ENCODE peak calls at places on chromosomes 1 and 21, in eight cellular contexts. P, B, O, X, D, I, T and W are unnamed samples.

GRCh38 chr21:39647476-39647875 is 34.7 kb downstream of the B3GALT5 start:
- DNase-seq in D (no peak), P (peak), I (no peak), T (no peak), O (peak), B (no peak), X (no peak), W (peak)

GRCh38 chr1:31626451-31627202 is 9.1 kb downstream of the HCRTR1 start:
- DNase-seq in X (peak), I (no peak), T (no peak), B (peak), O (no peak), P (no peak), D (no peak), W (no peak)

GRCh38 chr1:68459796-68460195 is 10.0 kb upstream of the RPE65 start:
- DNase-seq in X (peak), D (no peak), O (no peak), B (no peak), T (no peak), P (peak), I (no peak), W (no peak)

GRCh38 chr1:111503585-111504060 is at the start of the genes ADORA3 and TMIGD3:
- DNase-seq in O (no peak), B (no peak), D (no peak), I (no peak), T (no peak), X (no peak), P (no peak), W (no peak)

GRCh38 chr1:156931553-156931952 is 11.1 kb downstream of the LRRC71 start:
- DNase-seq in X (no peak), P (no peak), T (no peak), I (no peak), D (no peak), O (no peak), B (no peak), W (no peak)

GRCh38 chr1:244801246-244801645 is 34.2 kb upstream of the COX20 start:
- DNase-seq in X (peak), P (peak), B (no peak), D (no peak), T (no peak), I (peak), O (no peak), W (peak)

GRCh38 chr1:187568067-187568466 is 739.3 kb downstream of the PLA2G4A start:
- DNase-seq in T (no peak), I (no peak), P (no peak), X (no peak), D (no peak), O (no peak), B (no peak), W (no peak)

GRCh38 chr1:6087402-6087772 is 41.7 kb downstream of the KCNAB2 start:
- DNase-seq in T (no peak), I (no peak), D (no peak), O (no peak), X (no peak), P (no peak), B (no peak), W (no peak)

GRCh38 chr1:109482796-109483638 is 688 bp upstream of the ATXN7L2 start:
- DNase-seq in X (no peak), T (no peak), D (no peak), O (no peak), P (no peak), B (no peak), I (no peak), W (no peak)

GRCh38 chr1:205350626-205351235 is 6.0 kb downstream of the KLHDC8A start:
- DNase-seq in B (no peak), P (no peak), X (no peak), O (no peak), D (no peak), I (no peak), T (no peak), W (peak)

GRCh38 chr1:62247391-62248168 is 52.9 kb downstream of the L1TD1 start:
- DNase-seq in X (no peak), B (no peak), I (no peak), D (no peak), O (no peak), P (no peak), T (no peak), W (peak)

GRCh38 chr21:29115899-29116298 is 14.5 kb upstream of the MAP3K7CL start:
- DNase-seq in T (no peak), X (no peak), D (no peak), I (no peak), O (no peak), B (no peak), P (no peak), W (no peak)

GRCh38 chr21:21195417-21195816 is 197.2 kb downstream of the NCAM2 start:
- DNase-seq in T (no peak), D (no peak), B (no peak), X (no peak), P (no peak), O (no peak), I (no peak), W (no peak)

GRCh38 chr1:32893198-32894018 is 7.1 kb downstream of the HPCA start:
- DNase-seq in X (peak), B (peak), O (no peak), P (no peak), I (peak), D (no peak), T (peak), W (peak)
- TF ChIP-seq CTCF in X (peak), B (no peak), O (no peak), P (peak), I (peak), D (no peak), T (peak), W (peak)

DNA sequence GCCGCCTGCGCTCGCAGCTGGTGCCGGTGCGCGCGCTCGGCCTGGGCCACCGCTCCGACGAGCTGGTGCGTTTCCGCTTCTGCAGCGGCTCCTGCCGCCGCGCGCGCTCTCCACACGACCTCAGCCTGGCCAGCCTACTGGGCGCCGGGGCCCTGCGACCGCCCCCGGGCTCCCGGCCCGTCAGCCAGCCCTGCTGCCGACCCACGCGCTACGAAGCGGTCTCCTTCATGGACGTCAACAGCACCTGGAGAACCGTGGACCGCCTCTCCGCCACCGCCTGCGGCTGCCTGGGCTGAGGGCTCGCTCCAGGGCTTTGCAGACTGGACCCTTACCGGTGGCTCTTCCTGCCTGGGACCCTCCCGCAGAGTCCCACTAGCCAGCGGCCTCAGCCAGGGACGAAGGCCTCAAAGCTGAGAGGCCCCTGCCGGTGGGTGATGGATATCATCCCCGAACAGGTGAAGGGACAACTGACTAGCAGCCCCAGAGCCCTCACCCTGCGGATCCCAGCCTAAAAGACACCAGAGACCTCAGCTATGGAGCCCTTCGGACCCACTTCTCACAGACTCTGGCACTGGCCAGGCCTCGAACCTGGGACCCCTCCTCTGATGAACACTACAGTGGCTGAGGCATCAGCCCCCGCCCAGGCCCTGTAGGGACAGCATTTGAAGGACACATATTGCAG is 3.0 kb downstream of the ARTN start:
- DNase-seq in P (peak), O (no peak), X (peak), B (peak), T (peak), D (no peak), I (no peak), W (peak)
- H3K4me3 ChIP-seq in P (peak), O (no peak), X (peak), B (peak), T (peak), D (peak), I (no peak), W (peak)

GRCh38 chr1:14442669-14443068 is 155.8 kb upstream of the KAZN start:
- DNase-seq in I (no peak), D (no peak), P (no peak), O (no peak), T (no peak), B (no peak), X (no peak), W (peak)
- TF ChIP-seq CTCF in I (no peak), D (no peak), P (no peak), O (no peak), T (no peak), B (no peak), X (no peak), W (peak)

DNA sequence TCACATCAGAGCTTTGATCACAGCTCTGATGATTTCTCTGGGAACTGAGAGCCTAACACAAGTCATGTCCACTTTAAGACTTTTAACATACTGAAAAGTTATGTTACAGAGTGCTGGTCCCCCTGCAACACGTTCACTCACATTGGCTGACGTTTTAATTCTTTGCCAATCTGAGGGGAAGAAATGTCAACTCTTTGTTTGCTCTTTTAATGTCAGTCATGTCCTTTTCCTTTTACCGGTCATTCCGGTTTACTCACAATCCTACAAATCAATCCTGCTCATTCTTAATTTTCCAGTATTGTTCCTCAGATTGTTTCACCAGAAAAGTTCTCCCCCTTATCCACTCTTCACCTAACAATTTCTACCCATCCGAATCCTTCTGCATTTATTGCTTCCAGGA is 953 bp upstream of the CD46 start:
- DNase-seq in I (no peak), T (no peak), P (peak), D (no peak), X (no peak), O (no peak), B (no peak), W (no peak)
- H3K4me3 ChIP-seq in I (peak), T (peak), P (peak), D (peak), X (peak), O (peak), B (peak), W (peak)

GRCh38 chr21:30223596-30223995 is 7.7 kb upstream of the CLDN8 start:
- DNase-seq in B (no peak), T (no peak), O (no peak), I (no peak), X (no peak), P (no peak), D (no peak), W (no peak)
- TF ChIP-seq CTCF in B (no peak), T (no peak), O (no peak), I (no peak), X (no peak), P (no peak), D (no peak), W (no peak)

DNA sequence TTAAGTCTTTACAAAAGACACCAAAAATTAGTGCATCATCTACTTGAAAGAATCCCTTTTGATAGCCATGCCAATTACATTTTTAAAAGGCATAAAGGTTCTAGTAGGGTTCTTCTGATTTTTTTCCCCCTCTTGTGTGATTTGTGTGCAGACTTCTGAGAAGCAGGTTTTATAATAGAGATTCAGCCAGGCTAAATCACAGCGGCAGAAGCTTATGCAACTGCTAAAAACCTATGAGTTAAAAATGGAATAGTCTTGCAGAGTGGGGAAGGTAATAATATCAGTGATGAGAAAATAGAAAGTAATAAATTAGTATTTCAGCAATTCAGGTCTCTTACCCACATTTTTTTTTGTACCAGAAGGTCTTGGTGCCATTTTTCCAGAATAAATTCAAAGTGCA is 17.7 kb downstream of the STUM start:
- DNase-seq in X (no peak), B (no peak), O (no peak), T (no peak), P (no peak), I (no peak), D (no peak), W (no peak)
- H3K4me3 ChIP-seq in X (no peak), B (no peak), O (no peak), T (no peak), P (no peak), I (no peak), D (no peak), W (no peak)

GRCh38 chr1:18057643-18058042 is 50.0 kb upstream of the IGSF21 start:
- DNase-seq in B (peak), O (no peak), P (no peak), X (no peak), D (no peak), T (no peak), I (no peak), W (no peak)

GRCh38 chr1:18059206-18059605 is 48.4 kb upstream of the IGSF21 start:
- DNase-seq in X (no peak), P (no peak), I (no peak), D (no peak), T (no peak), O (no peak), B (no peak), W (no peak)

GRCh38 chr1:18055181-18055580 is 52.4 kb upstream of the IGSF21 start:
- DNase-seq in I (no peak), B (no peak), D (no peak), O (no peak), X (no peak), T (no peak), P (no peak), W (no peak)

GRCh38 chr1:18060331-18060730 is 47.3 kb upstream of the IGSF21 start:
- DNase-seq in P (no peak), D (no peak), X (no peak), I (no peak), B (no peak), T (no peak), O (no peak), W (no peak)

DNA sequence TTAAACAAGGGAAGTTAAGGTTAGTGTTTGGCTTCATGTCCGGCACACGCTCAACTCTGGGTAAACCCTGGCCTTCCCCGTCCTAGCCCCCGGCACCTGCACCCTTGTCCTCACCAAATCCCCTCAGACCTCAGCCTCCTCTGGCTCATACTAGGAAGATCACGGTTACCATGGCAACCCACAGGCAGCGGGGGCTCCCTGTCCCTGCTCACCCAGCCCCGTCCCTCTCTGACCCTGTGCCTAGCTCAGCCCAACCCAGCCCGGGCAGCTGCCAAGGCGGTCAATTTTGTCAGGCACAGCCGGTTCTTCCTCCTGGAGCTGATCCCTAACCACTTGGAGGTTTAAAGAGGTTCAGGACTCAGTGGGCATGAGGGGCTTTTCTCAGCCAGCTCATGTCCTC is 49.1 kb upstream of the IGSF21 start:
- DNase-seq in P (no peak), B (no peak), X (no peak), T (no peak), I (no peak), D (no peak), O (no peak), W (no peak)
- TF ChIP-seq CTCF in P (no peak), B (no peak), X (no peak), T (no peak), I (no peak), D (no peak), O (no peak), W (no peak)

DNA sequence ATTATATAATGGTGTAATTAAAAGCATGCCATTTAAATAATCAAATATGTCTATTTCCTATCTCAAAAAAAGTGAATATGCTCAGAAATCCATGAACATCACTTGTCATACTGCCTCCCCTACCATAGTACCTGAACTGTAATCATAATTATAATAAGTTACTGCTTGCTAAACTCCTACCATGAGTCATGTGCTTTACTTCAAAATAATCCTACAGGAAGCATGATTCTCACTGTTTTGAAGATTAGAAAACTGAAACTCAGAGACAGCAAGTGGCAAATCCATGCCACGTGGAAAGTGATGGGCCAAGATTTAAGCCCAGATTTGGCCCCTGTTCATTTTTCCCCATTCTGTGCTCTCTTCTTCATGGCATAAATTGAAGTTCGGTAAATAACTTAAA is 5.2 kb downstream of the LRRC7 start:
- DNase-seq in D (no peak), B (no peak), I (no peak), T (no peak), P (no peak), O (no peak), X (peak), W (no peak)
- H3K4me3 ChIP-seq in D (no peak), B (no peak), I (no peak), T (no peak), P (no peak), O (no peak), X (no peak), W (no peak)

GRCh38 chr21:44618909-44619308 is 7.0 kb downstream of the KRTAP10-8 start:
- DNase-seq in P (peak), B (no peak), D (no peak), I (no peak), T (peak), O (no peak), X (no peak), W (no peak)

GRCh38 chr21:44619886-44620285 is 7.0 kb upstream of the KRTAP10-9 start:
- DNase-seq in X (no peak), P (no peak), B (no peak), I (no peak), D (no peak), T (no peak), O (no peak), W (no peak)

GRCh38 chr21:44616591-44616926 is 4.7 kb downstream of the KRTAP10-8 start:
- DNase-seq in T (no peak), D (no peak), O (no peak), X (no peak), B (no peak), P (no peak), I (no peak), W (no peak)

GRCh38 chr21:44617071-44617501 is 5.2 kb downstream of the KRTAP10-8 start:
- DNase-seq in T (no peak), D (no peak), X (no peak), O (no peak), P (no peak), I (no peak), B (no peak), W (peak)

DNA sequence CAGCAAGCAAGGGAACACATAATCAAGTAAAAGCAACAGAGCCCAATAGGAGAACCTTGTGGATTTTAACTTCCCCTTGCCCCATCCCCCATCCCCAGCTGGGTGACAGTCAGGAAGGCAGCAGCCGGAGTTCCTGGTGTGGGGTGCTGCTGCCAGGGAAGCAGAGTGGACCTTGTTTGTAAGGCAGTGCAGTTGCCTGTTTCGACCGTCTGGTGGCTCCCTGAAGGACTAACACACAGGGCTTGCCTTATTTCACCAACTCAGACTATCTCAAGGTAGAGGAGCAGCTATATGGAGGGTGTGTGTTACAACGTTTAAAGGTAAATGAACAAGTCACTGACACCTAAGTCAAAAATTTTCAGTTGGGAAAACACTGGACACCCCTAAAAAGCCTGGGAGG is 6.6 kb downstream of the KRTAP10-8 start:
- DNase-seq in I (peak), P (peak), B (peak), X (peak), D (no peak), O (no peak), T (peak), W (peak)
- TF ChIP-seq CTCF in I (no peak), P (peak), B (peak), X (no peak), D (no peak), O (peak), T (no peak), W (peak)

DNA sequence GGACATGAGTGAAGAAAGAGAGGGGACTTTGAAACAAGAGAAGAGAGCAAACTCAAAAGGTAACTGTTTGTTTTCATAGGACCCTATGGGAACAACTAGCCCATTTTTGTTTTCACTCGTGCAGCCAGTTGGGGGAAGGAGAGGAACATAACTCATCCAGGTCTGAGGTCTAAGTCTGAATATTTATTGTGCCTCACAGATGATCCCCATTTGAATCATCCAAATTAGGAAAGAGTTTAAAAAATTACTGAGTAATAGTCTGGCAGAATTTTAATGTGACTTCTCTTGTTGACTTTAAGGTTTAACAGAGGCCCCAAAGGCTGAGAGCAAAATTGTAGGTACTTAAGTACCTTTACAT is 10.4 kb upstream of the TSPAN2 start:
- DNase-seq in I (no peak), B (no peak), D (no peak), T (no peak), P (peak), O (no peak), X (no peak), W (no peak)
- H3K4me3 ChIP-seq in I (no peak), B (peak), D (peak), T (peak), P (peak), O (no peak), X (no peak), W (no peak)